ENCODE peak calls at places on chromosome 11, in eight cellular contexts. D is aorta; B is NCI-H2081; A is substantia nigra; U is activated CD4-positive, CD25-positive, alpha-beta regulatory T cell; E is fibroblast of the aortic adventitia; P is CD8-positive, alpha-beta T cell; G is HL-60. N is an unnamed sample.

GRCh38 chr11:119828819-119829218 is 99.8 kb upstream of the NECTIN1 start:
- DNase-seq in P (no peak), E (no peak), D (no peak), A (no peak), G (no peak), U (no peak), B (no peak), N (no peak)

GRCh38 chr11:109695696-109696095 is 273.7 kb downstream of the C11orf87 start:
- DNase-seq in G (no peak), U (no peak), E (peak; percentile 48), D (no peak), A (no peak), P (no peak), B (no peak), N (no peak)

GRCh38 chr11:84648413-84648812 is 978.7 kb downstream of the DLG2 start:
- DNase-seq in A (no peak), G (no peak), B (no peak), U (no peak), E (no peak), D (no peak), P (no peak), N (no peak)

GRCh38 chr11:112118176-112118575 is 31.5 kb downstream of the SDHD start:
- DNase-seq in A (no peak), G (no peak), B (no peak), D (no peak), P (no peak), E (no peak), U (no peak), N (no peak)

GRCh38 chr11:15907806-15908205 is 448.5 kb downstream of the SOX6 start:
- DNase-seq in D (no peak), A (no peak), P (no peak), G (no peak), U (no peak), B (no peak), E (no peak), N (no peak)

GRCh38 chr11:33655842-33656600 is 44.6 kb downstream of the C11orf91 start:
- DNase-seq in U (no peak), E (no peak), G (no peak), A (no peak), B (no peak), D (no peak), P (no peak), N (no peak)

GRCh38 chr11:69823641-69824285 is 4.5 kb upstream of the FGF3 start:
- DNase-seq in D (peak; percentile 35), P (no peak), G (no peak), E (no peak), A (no peak), B (no peak), U (no peak), N (no peak)

GRCh38 chr11:43756575-43756974 is 76.0 kb downstream of the HSD17B12 start:
- DNase-seq in P (no peak), G (no peak), E (peak; percentile 23), U (no peak), A (no peak), B (no peak), D (no peak), N (no peak)

GRCh38 chr11:62602141-62603071 is 741 bp upstream of the MTA2 start:
- DNase-seq in A (no peak), U (no peak), B (peak; percentile 71), D (peak; percentile 89), P (peak; percentile 28), E (peak; percentile 57), G (no peak), N (no peak)

GRCh38 chr11:127117231-127117671 is 116.7 kb upstream of the KIRREL3 start:
- DNase-seq in D (no peak), G (no peak), E (no peak), P (no peak), B (no peak), A (no peak), U (no peak), N (no peak)

GRCh38 chr11:32334822-32335221 is 100.5 kb downstream of the WT1 start:
- DNase-seq in A (no peak), U (no peak), E (no peak), B (no peak), P (no peak), D (no peak), G (peak; percentile 36), N (no peak)

GRCh38 chr11:34898474-34898873 is 17.7 kb downstream of the APIP start:
- DNase-seq in E (no peak), P (no peak), B (no peak), A (no peak), U (no peak), G (no peak), D (no peak), N (no peak)

GRCh38 chr11:117457031-117457785 is 129.6 kb downstream of the CEP164 start:
- DNase-seq in A (no peak), U (no peak), P (no peak), B (peak; percentile 86), E (no peak), D (no peak), G (no peak), N (no peak)

GRCh38 chr11:134515081-134515960 is 103.3 kb upstream of the B3GAT1 start:
- DNase-seq in U (no peak), B (no peak), G (no peak), E (no peak), A (no peak), D (peak; percentile 47), P (no peak), N (no peak)

GRCh38 chr11:44530413-44531115 is 34.9 kb upstream of the CD82 start:
- DNase-seq in A (no peak), P (no peak), U (no peak), E (peak; percentile 31), B (no peak), D (no peak), G (no peak), N (no peak)

GRCh38 chr11:75603791-75604736 is 42.0 kb downstream of the SERPINH1 start:
- DNase-seq in A (no peak), P (no peak), G (no peak), E (peak; percentile 97), U (no peak), D (no peak), B (no peak), N (no peak)

GRCh38 chr11:114586797-114587196 is 8.8 kb downstream of the NXPE4 start:
- DNase-seq in P (no peak), G (no peak), B (no peak), D (no peak), U (no peak), A (no peak), E (peak; percentile 44), N (no peak)

GRCh38 chr11:45211732-45212131 is 65.3 kb downstream of the PRDM11 start:
- DNase-seq in E (no peak), B (no peak), A (no peak), D (no peak), G (no peak), U (no peak), P (no peak), N (no peak)

GRCh38 chr11:124569697-124570096 is at the start of gene OR8A1:
- DNase-seq in P (no peak), U (no peak), B (no peak), G (no peak), A (no peak), E (no peak), D (no peak), N (no peak)

GRCh38 chr11:69646493-69647201 is 5.7 kb downstream of the CCND1 start:
- DNase-seq in G (no peak), A (no peak), U (no peak), D (peak; percentile 70), E (no peak), B (no peak), P (no peak), N (no peak)

GRCh38 chr11:17298302-17298701 is 21.8 kb downstream of the NUCB2 start:
- DNase-seq in A (no peak), E (no peak), D (no peak), P (no peak), U (no peak), G (no peak), B (no peak), N (no peak)

GRCh38 chr11:76637491-76638266 is 32.9 kb downstream of the LRRC32 start:
- DNase-seq in A (no peak), D (peak; percentile 86), G (peak; percentile 70), U (no peak), P (no peak), B (no peak), E (no peak), N (no peak)

GRCh38 chr11:83922318-83922717 is 636.2 kb upstream of the CCDC90B start:
- DNase-seq in A (no peak), E (no peak), U (no peak), D (no peak), B (no peak), P (no peak), G (no peak), N (no peak)

GRCh38 chr11:67732045-67732787 is 57.8 kb upstream of the ALDH3B2 start:
- DNase-seq in P (peak; percentile 52), A (no peak), D (no peak), E (no peak), B (peak; percentile 84), U (peak; percentile 35), G (no peak), N (peak; percentile 60)

GRCh38 chr11:41175304-41175972 is 284.0 kb downstream of the LRRC4C start:
- DNase-seq in B (no peak), U (no peak), D (no peak), P (no peak), G (no peak), E (no peak), A (no peak), N (no peak)